ENCODE peak calls at places on chromosomes 4 and X, in eight cellular contexts. L, P, A, G, N, T, M and F are unnamed samples.

GRCh38 chr4:189364032-189364449 is 576.6 kb upstream of the FRG1 start:
- DNase-seq in A (no peak), L (no peak), T (no peak), P (no peak), N (no peak), M (no peak), G (no peak), F (no peak)

GRCh38 chr4:173012608-173013007 is 156.0 kb upstream of the GALNT7 start:
- DNase-seq in M (no peak), L (no peak), N (no peak), A (no peak), T (no peak), G (no peak), P (no peak), F (no peak)

GRCh38 chr4:108559067-108559793 is 61.1 kb upstream of the RPL34 start:
- DNase-seq in M (no peak), G (no peak), L (peak), N (no peak), P (no peak), T (no peak), A (no peak), F (no peak)

GRCh38 chr4:69376450-69376849 is 96.2 kb downstream of the UGT2B28 start:
- DNase-seq in T (no peak), A (no peak), P (no peak), G (no peak), L (no peak), M (no peak), N (no peak), F (no peak)

GRCh38 chr4:17033256-17034245 is 135.1 kb upstream of the LDB2 start:
- DNase-seq in L (no peak), T (no peak), M (no peak), A (no peak), G (no peak), N (no peak), P (no peak), F (no peak)

GRCh38 chr4:7978489-7978888 is 38.8 kb upstream of the AFAP1 start:
- DNase-seq in N (no peak), P (no peak), L (peak), T (no peak), A (no peak), G (no peak), M (no peak), F (no peak)

GRCh38 chr4:14749910-14750309 is 252.4 kb upstream of the CPEB2 start:
- DNase-seq in A (no peak), G (no peak), T (peak), L (peak), M (peak), P (no peak), N (peak), F (peak)

GRCh38 chr4:153750197-153750817 is 9.5 kb downstream of the RNF175 start:
- DNase-seq in A (peak), M (peak), L (peak), P (no peak), T (no peak), G (no peak), N (peak), F (no peak)

GRCh38 chr4:6200011-6200921 is at the start of gene JAKMIP1:
- DNase-seq in P (peak), M (peak), G (peak), N (peak), A (peak), L (no peak), T (peak), F (peak)

GRCh38 chr4:13984996-13985780 is 357.7 kb upstream of the BOD1L1 start:
- DNase-seq in P (no peak), T (no peak), A (no peak), L (peak), G (no peak), M (no peak), N (no peak), F (no peak)

GRCh38 chr4:168451744-168452394 is 28.4 kb downstream of the DDX60L start:
- DNase-seq in N (no peak), A (peak), G (no peak), T (no peak), P (no peak), L (peak), M (peak), F (no peak)

GRCh38 chrX:151801980-151802379 is 67.4 kb downstream of the CNGA2 start:
- DNase-seq in M (peak), G (no peak), T (no peak), P (no peak), A (peak), N (no peak), L (peak), F (no peak)

GRCh38 chr4:116930329-116930728 is 155.0 kb downstream of the TRAM1L1 start:
- DNase-seq in G (no peak), A (no peak), L (no peak), T (no peak), M (no peak), N (no peak), P (no peak), F (no peak)

GRCh38 chr4:26342328-26343040 is 21.7 kb downstream of the RBPJ start:
- DNase-seq in L (peak), M (no peak), P (no peak), N (no peak), A (peak), T (no peak), G (no peak), F (no peak)

GRCh38 chr4:46878641-46879040 is 30.4 kb downstream of the COX7B2 start:
- DNase-seq in N (no peak), G (no peak), T (no peak), L (peak), M (no peak), P (no peak), A (no peak), F (no peak)

GRCh38 chr4:10107111-10108091 is 9.2 kb downstream of the WDR1 start:
- DNase-seq in A (no peak), M (no peak), N (no peak), L (no peak), T (no peak), P (no peak), G (no peak), F (no peak)

GRCh38 chr4:111108138-111108537 is 485.3 kb upstream of the PITX2 start:
- DNase-seq in G (no peak), T (no peak), A (no peak), N (no peak), L (no peak), P (no peak), M (no peak), F (no peak)

GRCh38 chrX:126847143-126847542 is 27.6 kb downstream of the PRR32 start:
- DNase-seq in A (no peak), T (no peak), M (no peak), P (no peak), L (no peak), G (no peak), N (no peak), F (no peak)

GRCh38 chrX:1484638-1485019 is 31.9 kb upstream of the ASMTL start:
- DNase-seq in A (no peak), P (no peak), L (no peak), T (no peak), M (no peak), N (no peak), G (no peak), F (no peak)

GRCh38 chr4:10584042-10584441 is 100.5 kb downstream of the CLNK start:
- DNase-seq in P (no peak), N (no peak), M (no peak), G (no peak), T (no peak), A (peak), L (peak), F (no peak)

GRCh38 chr4:174828845-174829701 is at the start of gene GLRA3:
- DNase-seq in N (peak), T (peak), L (peak), P (no peak), A (no peak), G (peak), M (peak), F (no peak)

GRCh38 chrX:107878106-107878505 is 52.4 kb downstream of the MID2 start:
- DNase-seq in T (no peak), P (no peak), G (no peak), L (no peak), M (no peak), A (peak), N (no peak), F (no peak)

GRCh38 chr4:24794111-24794860 is 1.1 kb upstream of the SOD3 start:
- DNase-seq in A (no peak), N (peak), M (no peak), T (no peak), G (no peak), L (no peak), P (peak), F (peak)

GRCh38 chr4:20253799-20254409 is 2.2 kb downstream of the SLIT2 start:
- DNase-seq in A (peak), M (no peak), T (peak), P (peak), G (no peak), L (no peak), N (no peak), F (peak)

GRCh38 chr4:23171971-23172370 is 479.2 kb downstream of the GBA3 start:
- DNase-seq in L (peak), A (no peak), M (no peak), N (no peak), G (no peak), T (no peak), P (no peak), F (no peak)

GRCh38 chr4:148007303-148007702 is 275.4 kb downstream of the ARHGAP10 start:
- DNase-seq in T (no peak), P (no peak), N (no peak), A (peak), M (peak), G (no peak), L (peak), F (no peak)

GRCh38 chrX:16797841-16798240 is 11.6 kb downstream of the TXLNG start:
- DNase-seq in A (no peak), M (no peak), T (no peak), L (no peak), P (no peak), N (no peak), G (no peak), F (no peak)

GRCh38 chr4:70601422-70602039 is 9.5 kb downstream of the AMBN start:
- DNase-seq in G (peak), T (no peak), A (peak), L (peak), M (peak), N (peak), P (peak), F (peak)

GRCh38 chrX:136812286-136812685 is 31.6 kb upstream of the ARHGEF6 start:
- DNase-seq in N (no peak), L (no peak), T (no peak), G (no peak), P (no peak), A (no peak), M (no peak), F (no peak)

GRCh38 chr4:112982677-112983076 is 66.8 kb upstream of the ANK2 start:
- DNase-seq in G (no peak), T (no peak), M (peak), A (no peak), N (no peak), L (no peak), P (no peak), F (no peak)
- TF ChIP-seq CTCF in G (no peak), T (no peak), M (no peak), A (no peak), N (no peak), L (no peak), P (no peak), F (no peak)

GRCh38 chrX:5998901-5999300 is 229.8 kb downstream of the NLGN4X start:
- DNase-seq in P (no peak), A (no peak), N (no peak), L (no peak), G (no peak), M (no peak), T (no peak), F (no peak)

GRCh38 chrX:6005856-6006255 is 222.8 kb downstream of the NLGN4X start:
- DNase-seq in G (no peak), L (no peak), A (no peak), N (no peak), T (no peak), M (no peak), P (no peak), F (no peak)

GRCh38 chrX:6004529-6004928 is 224.1 kb downstream of the NLGN4X start:
- DNase-seq in G (no peak), N (no peak), L (no peak), T (no peak), P (no peak), A (no peak), M (no peak), F (no peak)

DNA sequence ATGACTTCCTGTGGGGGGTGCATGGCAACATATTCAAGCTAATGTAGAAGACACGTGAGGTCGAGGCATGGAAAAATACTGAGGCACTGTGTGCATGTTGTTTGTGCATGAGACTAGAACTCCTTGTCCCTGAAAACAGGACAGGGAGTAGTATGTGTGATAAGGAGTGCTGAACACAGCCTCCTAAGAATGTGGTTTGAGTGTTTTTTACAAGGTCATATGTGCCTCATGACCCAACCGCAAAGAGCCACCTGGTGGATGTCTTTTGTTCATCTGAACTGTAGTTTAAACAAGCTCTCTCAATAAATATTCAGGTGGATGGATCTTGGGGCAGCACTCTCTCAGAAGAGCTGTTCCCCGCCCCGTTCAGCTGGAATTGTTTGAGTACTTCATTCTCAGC is 226.6 kb downstream of the NLGN4X start:
- DNase-seq in A (no peak), L (no peak), T (no peak), N (no peak), M (no peak), G (no peak), P (no peak), F (no peak)
- TF ChIP-seq CTCF in A (no peak), L (no peak), T (no peak), N (no peak), M (no peak), G (no peak), P (no peak), F (no peak)

GRCh38 chrX:48513670-48514069 is 4.9 kb downstream of the PORCN start:
- DNase-seq in P (no peak), M (no peak), L (no peak), A (no peak), G (no peak), T (no peak), N (no peak), F (no peak)

GRCh38 chrX:48512371-48512935 is 3.7 kb downstream of the PORCN start:
- DNase-seq in P (no peak), M (no peak), T (no peak), N (no peak), L (no peak), A (no peak), G (no peak), F (no peak)

GRCh38 chrX:48509619-48510018 is 827 bp downstream of the PORCN start:
- DNase-seq in P (no peak), G (no peak), T (no peak), L (no peak), A (no peak), M (no peak), N (no peak), F (no peak)

GRCh38 chrX:48509245-48509590 is 426 bp downstream of the PORCN start:
- DNase-seq in P (no peak), M (no peak), N (no peak), L (no peak), T (no peak), A (no peak), G (no peak), F (no peak)

GRCh38 chrX:48511561-48511960 is 2.8 kb downstream of the PORCN start:
- DNase-seq in T (no peak), N (peak), G (no peak), M (peak), L (no peak), P (no peak), A (peak), F (no peak)
- TF ChIP-seq CTCF in T (no peak), N (peak), G (no peak), M (peak), L (no peak), P (no peak), A (no peak), F (no peak)

DNA sequence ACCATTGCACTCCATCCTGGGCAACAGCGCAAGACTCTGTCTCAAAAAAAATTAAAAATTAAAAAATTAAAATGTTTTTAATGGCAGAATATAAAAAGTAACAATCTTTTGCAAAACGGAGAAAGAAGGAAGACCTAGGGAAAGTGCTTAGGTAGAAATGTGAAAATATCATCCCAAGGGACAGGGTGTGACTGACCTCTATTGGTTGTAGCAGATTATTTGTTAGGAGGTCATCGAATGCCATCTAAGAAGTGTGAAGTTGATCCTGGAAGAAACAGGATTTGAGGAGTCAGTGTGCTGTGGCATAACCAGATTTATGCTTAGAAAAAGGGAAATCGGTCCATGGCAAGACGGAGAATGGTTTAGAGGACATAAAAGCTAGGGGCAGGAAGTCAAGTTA is 18.1 kb upstream of the C4orf36 start:
- DNase-seq in M (no peak), N (no peak), T (no peak), G (no peak), P (no peak), A (no peak), L (no peak), F (no peak)
- TF ChIP-seq CTCF in M (no peak), N (no peak), T (no peak), G (no peak), P (no peak), A (no peak), L (no peak), F (no peak)

GRCh38 chr4:3709846-3710441 is 56.2 kb upstream of the ADRA2C start:
- DNase-seq in M (no peak), A (no peak), N (peak), G (no peak), P (peak), T (peak), L (no peak), F (no peak)
- TF ChIP-seq CTCF in M (no peak), A (no peak), N (no peak), G (no peak), P (no peak), T (no peak), L (no peak), F (no peak)

GRCh38 chrX:104482757-104483156 is 83.2 kb upstream of the IL1RAPL2 start:
- DNase-seq in P (no peak), T (no peak), M (no peak), A (no peak), L (peak), G (no peak), N (no peak), F (no peak)
- TF ChIP-seq CTCF in P (no peak), T (no peak), M (peak), A (no peak), L (peak), G (no peak), N (no peak), F (no peak)

DNA sequence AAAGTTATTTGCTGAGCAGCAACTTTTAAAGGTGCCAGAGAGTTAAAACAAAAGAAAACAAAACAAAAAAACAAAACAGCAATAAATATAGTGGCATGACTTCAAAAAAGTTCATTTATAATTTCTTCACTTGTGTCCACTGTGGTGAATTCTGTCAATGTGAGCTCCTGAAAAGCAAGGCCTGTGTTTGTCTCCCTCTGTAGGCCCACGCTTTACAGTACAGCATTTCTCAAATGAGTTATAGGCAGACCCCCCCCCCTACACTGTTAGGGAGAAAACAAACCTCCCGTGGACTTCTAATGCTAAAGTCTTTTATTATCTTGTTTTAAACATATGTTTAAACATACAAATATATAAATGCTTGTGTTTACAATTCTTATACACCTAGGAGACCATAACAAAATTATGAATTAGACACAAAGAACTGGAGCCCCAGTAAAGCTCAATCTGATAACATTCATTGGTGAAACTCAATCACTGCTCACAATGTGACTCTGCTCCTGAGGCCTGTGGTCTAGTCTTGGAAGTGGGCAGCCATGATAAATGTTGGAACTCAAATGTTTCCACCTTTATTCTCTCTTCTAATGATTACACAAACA is 47.0 kb upstream of the SCOC start:
- DNase-seq in N (no peak), L (peak), G (no peak), A (peak), M (peak), P (no peak), T (no peak), F (no peak)
- TF ChIP-seq CTCF in N (peak), L (peak), G (no peak), A (peak), M (peak), P (peak), T (peak), F (peak)